ENCODE peak calls at places on chromosomes 16 and 17, in six cellular contexts. R, J, H, S, Z and V are unnamed samples.

GRCh38 chr16:59748531-59748930 is 1014.4 kb upstream of the GOT2 start:
- DNase-seq in R (no peak), J (no peak), H (no peak), S (no peak), Z (no peak), V (no peak)

GRCh38 chr17:79988163-79988971 is 47.3 kb downstream of the TBC1D16 start:
- DNase-seq in R (peak), J (peak), H (peak), S (no peak), Z (peak), V (no peak)

GRCh38 chr17:2364132-2365116 is 27.1 kb downstream of the SGSM2 start:
- DNase-seq in R (no peak), J (no peak), H (peak), S (no peak), Z (no peak), V (no peak)

GRCh38 chr16:22191966-22192260 is 14.2 kb upstream of the EEF2K start:
- DNase-seq in R (peak), J (no peak), H (no peak), S (no peak), Z (peak), V (no peak)

GRCh38 chr17:77356109-77356689 is 215.4 kb downstream of the SEC14L1 start:
- DNase-seq in R (peak), J (peak), H (peak), S (no peak), Z (no peak), V (peak)

GRCh38 chr17:67359960-67360817 is 6.2 kb downstream of the PSMD12 start:
- DNase-seq in R (no peak), J (no peak), H (no peak), S (no peak), Z (no peak), V (no peak)

GRCh38 chr16:14559809-14560227 is 70.2 kb downstream of the PARN start:
- DNase-seq in R (no peak), J (peak), H (no peak), S (no peak), Z (peak), V (no peak)

GRCh38 chr17:8430966-8431365 is 4.7 kb upstream of the NDEL1 start:
- DNase-seq in R (peak), J (no peak), H (peak), S (peak), Z (no peak), V (peak)

GRCh38 chr17:7997186-7997585 is 5.2 kb upstream of the GUCY2D start:
- DNase-seq in R (no peak), J (peak), H (peak), S (no peak), Z (peak), V (no peak)

GRCh38 chr17:75288784-75289121 is 480 bp downstream of the SLC25A19 start:
- DNase-seq in R (no peak), J (peak), H (no peak), S (no peak), Z (peak), V (no peak)

GRCh38 chr17:62625870-62626200 is 1.6 kb upstream of the MRC2 start:
- DNase-seq in R (no peak), J (no peak), H (no peak), S (no peak), Z (no peak), V (no peak)

GRCh38 chr16:85902366-85903155 is 3.6 kb downstream of the IRF8 start:
- DNase-seq in R (no peak), J (peak), H (no peak), S (no peak), Z (peak), V (no peak)

GRCh38 chr17:49759203-49759602 is 4.7 kb downstream of the FAM117A start:
- DNase-seq in R (no peak), J (no peak), H (no peak), S (no peak), Z (no peak), V (no peak)

GRCh38 chr17:32551186-32551955 is 64.6 kb downstream of the CDK5R1 start:
- DNase-seq in R (no peak), J (no peak), H (no peak), S (no peak), Z (no peak), V (no peak)

GRCh38 chr16:4383591-4384495 is 12.2 kb downstream of the VASN start:
- DNase-seq in R (no peak), J (no peak), H (no peak), S (no peak), Z (no peak), V (no peak)

GRCh38 chr16:83137326-83137770 is 510.6 kb downstream of the CDH13 start:
- DNase-seq in R (peak), J (peak), H (no peak), S (no peak), Z (peak), V (no peak)

GRCh38 chr16:29662729-29663019 is 373 bp upstream of the SPN start:
- DNase-seq in R (no peak), J (peak), H (no peak), S (no peak), Z (peak), V (no peak)

GRCh38 chr16:66639091-66639885 is 34.8 kb downstream of the CMTM3 start:
- DNase-seq in R (no peak), J (no peak), H (no peak), S (no peak), Z (no peak), V (no peak)

GRCh38 chr17:17364338-17364667 is 61.1 kb downstream of the NT5M start:
- DNase-seq in R (no peak), J (no peak), H (peak), S (no peak), Z (no peak), V (no peak)

DNA sequence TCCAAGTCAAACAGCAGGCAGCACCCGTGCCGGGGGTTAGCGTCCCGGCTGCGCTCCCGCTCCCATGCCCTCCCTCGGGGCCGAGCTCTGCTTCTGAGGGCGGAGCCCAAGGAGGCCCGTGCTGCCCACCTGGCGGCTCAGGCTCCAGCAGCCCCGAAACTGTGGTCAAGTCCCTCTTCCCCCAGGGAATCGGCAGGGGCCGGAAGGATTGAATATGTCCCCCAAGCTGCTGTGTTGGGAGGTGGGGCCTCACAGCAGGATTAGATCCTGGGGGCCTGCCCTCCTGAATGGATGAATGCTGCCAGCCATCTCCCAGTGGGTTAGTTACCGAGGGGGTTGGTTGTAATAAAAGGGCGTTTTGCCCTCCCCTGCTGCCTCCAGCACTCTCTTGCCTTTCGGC is 33.9 kb downstream of the MAP2K3 start:
- DNase-seq in R (peak), J (no peak), H (peak), S (no peak), Z (no peak), V (peak)
- TF ChIP-seq EP300 in R (no peak), J (no peak), H (no peak), S (no peak), Z (no peak), V (no peak)

GRCh38 chr16:57045694-57046381 is 46.5 kb upstream of the CPNE2 start:
- DNase-seq in R (peak), J (peak), H (peak), S (peak), Z (peak), V (peak)
- TF ChIP-seq EP300 in R (no peak), J (no peak), H (no peak), S (peak), Z (no peak), V (no peak)

DNA sequence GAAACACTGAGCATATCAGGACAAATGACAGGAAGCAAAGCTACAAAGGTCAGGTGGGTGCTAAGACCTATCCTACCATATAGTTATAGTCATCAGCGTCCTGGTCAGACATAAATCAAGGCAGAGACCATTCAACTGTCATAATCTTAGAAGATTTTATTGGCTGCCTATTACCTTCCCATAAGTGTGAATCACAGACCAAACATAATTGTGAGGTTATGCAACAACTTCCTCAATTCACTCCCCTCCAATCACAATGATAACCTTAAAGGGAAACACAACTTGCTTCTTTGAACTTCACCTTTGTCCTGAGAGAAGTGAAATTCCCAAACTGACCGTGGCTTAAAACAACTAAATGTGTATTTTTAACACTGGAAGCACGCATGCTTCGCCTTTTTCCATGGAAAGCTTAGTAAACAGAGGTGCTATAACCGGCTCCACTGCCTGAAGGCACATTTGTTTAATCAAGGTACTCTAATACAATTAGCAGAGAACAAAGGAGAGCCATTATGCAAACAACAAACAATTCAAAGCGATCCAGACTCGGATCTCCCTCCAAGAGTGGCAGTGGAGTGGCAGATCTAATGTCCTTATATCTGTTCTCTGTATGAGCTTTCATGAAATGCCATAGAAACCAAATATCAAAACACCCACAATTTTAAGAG is 84.9 kb downstream of the TMEM114 start:
- DNase-seq in R (no peak), J (peak), H (no peak), S (no peak), Z (no peak), V (no peak)
- TF ChIP-seq EP300 in R (no peak), J (no peak), H (no peak), S (no peak), Z (no peak), V (no peak)

GRCh38 chr16:11350531-11351335 is 5.5 kb downstream of the RMI2 start:
- DNase-seq in R (no peak), J (no peak), H (no peak), S (no peak), Z (no peak), V (no peak)
- TF ChIP-seq EP300 in R (no peak), J (no peak), H (peak), S (no peak), Z (no peak), V (no peak)

DNA sequence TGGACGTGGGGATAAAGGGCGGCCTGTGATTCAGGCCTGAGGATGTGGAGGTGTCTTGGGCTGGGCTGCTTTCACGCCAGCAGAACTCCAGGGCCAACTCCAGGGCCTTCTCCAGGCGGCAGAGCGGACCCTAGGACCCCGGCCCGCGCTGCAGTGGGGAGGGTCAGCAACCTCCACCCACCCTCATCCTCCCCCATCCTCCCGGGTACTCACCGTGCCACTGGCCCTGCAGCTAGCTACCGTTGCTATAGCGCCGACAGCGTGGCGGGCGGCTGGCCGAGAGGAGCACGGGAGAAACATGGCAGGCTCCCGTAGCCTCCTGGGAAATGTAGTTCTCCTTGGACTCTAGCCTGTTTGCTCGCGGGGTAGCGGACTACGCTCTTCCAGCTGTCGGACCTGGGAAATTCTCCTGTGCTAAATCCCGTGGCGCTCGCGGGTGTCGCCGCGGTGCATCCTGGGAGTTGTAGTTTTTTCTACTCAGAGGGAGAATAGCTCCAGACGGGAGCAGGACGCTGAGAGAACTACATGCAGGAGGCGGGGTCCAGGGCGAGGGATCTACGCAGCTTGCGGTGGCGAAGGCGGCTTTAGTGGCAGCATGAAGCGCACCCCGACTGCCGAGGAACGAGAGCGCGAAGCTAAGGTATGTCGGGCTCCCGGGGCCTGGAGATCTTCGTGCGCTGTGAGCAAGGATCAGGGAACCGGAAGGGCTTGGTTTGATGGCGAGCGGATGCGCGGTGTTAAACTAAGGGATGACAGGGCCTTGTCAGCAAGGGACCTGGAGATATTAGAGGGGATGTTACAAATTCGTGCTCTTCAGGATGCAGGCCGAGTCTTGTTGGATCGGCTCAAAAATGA is at the start of the genes FTO and RPGRIP1L:
- DNase-seq in R (peak), J (peak), H (peak), S (peak), Z (peak), V (peak)
- TF ChIP-seq EP300 in R (no peak), J (no peak), H (no peak), S (peak), Z (no peak), V (no peak)

DNA sequence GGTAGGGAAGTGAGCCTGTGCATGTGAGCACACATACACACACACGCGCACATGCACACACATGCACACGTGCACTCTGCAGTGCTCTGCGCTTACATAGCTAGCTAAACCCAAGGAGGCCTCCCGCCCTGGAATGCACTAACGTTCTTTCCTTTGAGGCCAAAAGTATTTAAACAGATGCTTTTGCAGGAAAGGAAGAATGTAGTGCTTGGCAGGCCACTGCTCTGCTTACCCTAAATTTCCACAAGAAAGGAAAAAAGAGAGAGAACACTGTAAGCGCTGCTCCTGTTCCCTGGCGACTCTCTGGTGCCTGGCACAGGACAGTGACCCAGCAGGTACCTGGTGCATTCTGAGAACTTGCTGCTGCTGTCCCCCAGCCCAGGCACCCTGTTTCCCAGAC is 31.3 kb upstream of the MRPS23 start:
- DNase-seq in R (no peak), J (no peak), H (no peak), S (no peak), Z (no peak), V (no peak)
- TF ChIP-seq EP300 in R (no peak), J (no peak), H (no peak), S (peak), Z (no peak), V (no peak)

DNA sequence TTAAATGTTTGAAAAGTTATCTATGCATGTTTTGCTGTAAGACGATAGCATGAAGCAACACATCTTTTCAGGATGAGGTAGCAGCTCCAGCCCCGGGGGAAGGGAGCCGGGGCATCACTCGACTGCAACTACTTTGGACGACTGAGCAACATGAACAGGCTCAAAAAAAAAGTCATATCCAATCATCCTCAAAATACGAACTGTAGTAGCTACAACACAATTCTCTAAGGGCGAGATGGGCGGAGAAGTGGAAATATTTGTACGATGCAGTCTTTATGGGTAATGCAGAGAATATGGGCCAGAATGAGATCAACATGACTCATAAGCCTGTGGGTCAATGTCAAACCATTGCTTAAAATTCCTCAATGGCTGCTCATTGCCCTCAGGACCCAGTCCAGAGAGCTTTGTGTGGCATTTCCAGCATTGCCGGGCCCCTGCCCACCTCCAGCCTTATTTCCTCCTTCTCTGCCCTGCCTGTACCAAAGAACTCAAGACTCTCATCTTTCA is 17.7 kb upstream of the SMURF2 start:
- DNase-seq in R (no peak), J (no peak), H (no peak), S (no peak), Z (no peak), V (no peak)
- TF ChIP-seq EP300 in R (no peak), J (no peak), H (no peak), S (no peak), Z (no peak), V (no peak)